ENCODE peak calls at places on chromosomes 13 and 19, in four cellular contexts. E is HS-27A, W is stomach, T is substantia nigra. O is an unnamed sample.

GRCh38 chr13:34000955-34001354 is 183.0 kb downstream of the RFC3 start:
- DNase-seq in E (no peak), W (no peak), T (no peak), O (no peak)

GRCh38 chr13:113291997-113292862 is 4.8 kb upstream of the LAMP1 start:
- DNase-seq in E (no peak), W (no peak), T (no peak), O (peak; percentile 18)

GRCh38 chr13:39311619-39312018 is 273.4 kb downstream of the NHLRC3 start:
- DNase-seq in E (peak; percentile 12), W (no peak), T (no peak), O (no peak)

GRCh38 chr19:16340654-16341053 is 16.0 kb downstream of the KLF2 start:
- DNase-seq in E (no peak), W (no peak), T (no peak), O (no peak)

GRCh38 chr19:51799311-51799997 is 4.5 kb downstream of the FPR3 start:
- DNase-seq in E (peak; percentile 96), W (peak; percentile 39), T (no peak), O (peak; percentile 41)

GRCh38 chr13:62357887-62358645 is 942.4 kb upstream of the PCDH20 start:
- DNase-seq in E (peak; percentile 24), W (no peak), T (no peak), O (no peak)

GRCh38 chr19:58558623-58559274 is 338 bp upstream of the UBE2M start:
- DNase-seq in E (peak; percentile 97), W (peak; percentile 99), T (no peak), O (peak; percentile 99)

GRCh38 chr19:3178973-3179738 is 587 bp downstream of the S1PR4 start:
- DNase-seq in E (no peak), W (no peak), T (no peak), O (no peak)

GRCh38 chr13:74009100-74009668 is 125.0 kb downstream of the KLF12 start:
- DNase-seq in E (no peak), W (no peak), T (no peak), O (no peak)

GRCh38 chr13:77751513-77752456 is 54.3 kb downstream of the SLAIN1 start:
- DNase-seq in E (peak; percentile 3), W (no peak), T (no peak), O (peak; percentile 29)

GRCh38 chr19:41480336-41480735 is 37.4 kb downstream of the ERICH4 start:
- DNase-seq in E (no peak), W (no peak), T (no peak), O (no peak)

GRCh38 chr13:111178417-111178816 is 63.3 kb downstream of the ARHGEF7 start:
- DNase-seq in E (no peak), W (no peak), T (no peak), O (no peak)

GRCh38 chr13:30463820-30464495 is 1.8 kb downstream of the HMGB1 start:
- DNase-seq in E (no peak), W (peak; percentile 61), T (peak; percentile 54), O (peak; percentile 62)

GRCh38 chr13:48214519-48215121 is 18.4 kb upstream of the ITM2B start:
- DNase-seq in E (no peak), W (no peak), T (no peak), O (no peak)

GRCh38 chr13:38763446-38764381 is 76.8 kb downstream of the FREM2 start:
- DNase-seq in E (no peak), W (no peak), T (no peak), O (peak; percentile 44)

GRCh38 chr19:45103200-45103624 is 10.2 kb downstream of the PPP1R37 start:
- DNase-seq in E (no peak), W (no peak), T (no peak), O (peak; percentile 37)

GRCh38 chr13:73274147-73274546 is 215.3 kb downstream of the KLF5 start:
- DNase-seq in E (peak; percentile 58), W (no peak), T (no peak), O (no peak)

GRCh38 chr19:38547446-38547845 is 70.3 kb downstream of the MAP4K1 start:
- DNase-seq in E (no peak), W (no peak), T (no peak), O (no peak)

GRCh38 chr19:38815059-38816001 is 2.6 kb upstream of the LGALS4 start:
- DNase-seq in E (no peak), W (no peak), T (no peak), O (no peak)

GRCh38 chr13:110799246-110800236 is 86.0 kb downstream of the ING1 start:
- DNase-seq in E (no peak), W (no peak), T (no peak), O (no peak)

GRCh38 chr19:31448221-31448657 is 99.0 kb upstream of the TSHZ3 start:
- DNase-seq in E (no peak), W (peak; percentile 26), T (no peak), O (peak; percentile 95)

GRCh38 chr19:45195764-45196163 is 17.2 kb downstream of the BLOC1S3 start:
- DNase-seq in E (no peak), W (no peak), T (no peak), O (no peak)

GRCh38 chr19:35419046-35419445 is 29.0 kb upstream of the FFAR2 start:
- DNase-seq in E (no peak), W (no peak), T (no peak), O (no peak)